ENCODE peak calls at places on chromosomes 16 and 17, in four cellular contexts. I is right cardiac atrium, V is transverse colon, X is astrocyte. Q is an unnamed sample.

GRCh38 chr17:75812096-75813001 is 27.7 kb downstream of the UNK start:
- DNase-seq in I (peak; percentile 45), V (no peak), X (no peak), Q (no peak)

GRCh38 chr17:35028531-35029262 is 34.8 kb downstream of the RFFL start:
- DNase-seq in I (no peak), V (no peak), X (peak; percentile 16), Q (no peak)

GRCh38 chr17:64765191-64765889 is 103.2 kb upstream of the SMURF2 start:
- DNase-seq in I (no peak), V (no peak), X (no peak), Q (no peak)

GRCh38 chr17:56820207-56820606 is 13.5 kb downstream of the C17orf67 start:
- DNase-seq in I (no peak), V (no peak), X (no peak), Q (no peak)

GRCh38 chr17:41835214-41835799 is 725 bp downstream of the NT5C3B start:
- DNase-seq in I (no peak), V (no peak), X (no peak), Q (no peak)

GRCh38 chr17:78780852-78781338 is 1.2 kb downstream of the CYTH1 start:
- DNase-seq in I (no peak), V (no peak), X (no peak), Q (no peak)

GRCh38 chr17:12256380-12256995 is 235.8 kb downstream of the MAP2K4 start:
- DNase-seq in I (peak; percentile 57), V (peak; percentile 18), X (peak; percentile 23), Q (peak; percentile 25)

GRCh38 chr17:82120148-82120547 is 22.1 kb upstream of the FASN start:
- DNase-seq in I (no peak), V (no peak), X (peak; percentile 39), Q (peak; percentile 40)

GRCh38 chr16:24988137-24988535 is 27.0 kb downstream of the ARHGAP17 start:
- DNase-seq in I (no peak), V (no peak), X (peak; percentile 40), Q (no peak)

GRCh38 chr16:68992521-68992920 is 112.9 kb upstream of the HAS3 start:
- DNase-seq in I (no peak), V (no peak), X (peak; percentile 77), Q (no peak)

GRCh38 chr17:27352481-27353460 is 58.9 kb downstream of the WSB1 start:
- DNase-seq in I (no peak), V (no peak), X (peak; percentile 42), Q (no peak)

GRCh38 chr17:79478841-79479240 is 132.0 kb downstream of the RBFOX3 start:
- DNase-seq in I (no peak), V (no peak), X (no peak), Q (no peak)

GRCh38 chr17:7997186-7997585 is 5.2 kb upstream of the GUCY2D start:
- DNase-seq in I (no peak), V (peak; percentile 67), X (no peak), Q (no peak)

GRCh38 chr17:40320771-40321501 is 12.0 kb downstream of the RARA start:
- DNase-seq in I (peak; percentile 94), V (peak; percentile 60), X (no peak), Q (no peak)

GRCh38 chr17:82333279-82334171 is at the start of gene SECTM1:
- DNase-seq in I (peak; percentile 87), V (peak; percentile 70), X (no peak), Q (peak; percentile 59)

GRCh38 chr17:73232587-73233373 is 28.9 kb downstream of the CPSF4L start:
- DNase-seq in I (no peak), V (peak; percentile 48), X (no peak), Q (peak; percentile 28)

GRCh38 chr16:70656712-70657263 is 10.4 kb downstream of the IL34 start:
- DNase-seq in I (no peak), V (no peak), X (no peak), Q (no peak)

GRCh38 chr16:10617662-10618420 is 37.4 kb upstream of the EMP2 start:
- DNase-seq in I (no peak), V (no peak), X (peak; percentile 72), Q (no peak)

GRCh38 chr17:63150466-63150865 is 184.4 kb downstream of the TANC2 start:
- DNase-seq in I (no peak), V (no peak), X (no peak), Q (no peak)

GRCh38 chr16:64469906-64470702 is 651.8 kb downstream of the CDH11 start:
- DNase-seq in I (no peak), V (no peak), X (no peak), Q (peak; percentile 16)

GRCh38 chr17:2150871-2151270 is 96.0 kb downstream of the HIC1 start:
- DNase-seq in I (peak; percentile 47), V (no peak), X (no peak), Q (no peak)

GRCh38 chr17:12853921-12854320 is 64.6 kb downstream of the ARHGAP44 start:
- DNase-seq in I (no peak), V (no peak), X (no peak), Q (no peak)

GRCh38 chr16:11136600-11136999 is 119.4 kb downstream of the SOCS1 start:
- DNase-seq in I (peak; percentile 86), V (no peak), X (no peak), Q (peak; percentile 86)

GRCh38 chr17:81451823-81452222 is 56.6 kb downstream of the BAHCC1 start:
- DNase-seq in I (no peak), V (no peak), X (no peak), Q (no peak)

GRCh38 chr17:48283390-48283789 is 146.6 kb downstream of the SKAP1 start:
- DNase-seq in I (no peak), V (no peak), X (no peak), Q (no peak)

GRCh38 chr17:58310511-58311428 is 17.8 kb downstream of the TSPOAP1 start:
- DNase-seq in I (peak; percentile 13), V (no peak), X (no peak), Q (no peak)

GRCh38 chr17:79982986-79983385 is 52.7 kb downstream of the TBC1D16 start:
- DNase-seq in I (peak; percentile 31), V (no peak), X (no peak), Q (no peak)

GRCh38 chr17:310111-311010 is 42.2 kb downstream of the RPH3AL start:
- DNase-seq in I (no peak), V (no peak), X (no peak), Q (no peak)

GRCh38 chr17:62809656-62810055 is 1.5 kb upstream of the MARCHF10 start:
- DNase-seq in I (no peak), V (no peak), X (peak; percentile 42), Q (no peak)

GRCh38 chr17:7818746-7819645 is 15.0 kb upstream of the KDM6B start:
- DNase-seq in I (no peak), V (no peak), X (no peak), Q (no peak)

GRCh38 chr16:46822270-46822669 is 8.7 kb downstream of the C16orf87 start:
- DNase-seq in I (no peak), V (no peak), X (peak; percentile 91), Q (no peak)

GRCh38 chr17:68533887-68534700 is 21.9 kb downstream of the PRKAR1A start:
- DNase-seq in I (no peak), V (no peak), X (peak; percentile 35), Q (no peak)

GRCh38 chr17:78990349-78991016 is 10.8 kb upstream of the LGALS3BP start:
- DNase-seq in I (peak; percentile 61), V (peak; percentile 7), X (no peak), Q (no peak)

GRCh38 chr17:33233855-33234228 is 59.3 kb downstream of the ASIC2 start:
- DNase-seq in I (peak; percentile 48), V (peak; percentile 21), X (no peak), Q (no peak)

GRCh38 chr16:74888227-74888862 is 96.6 kb downstream of the WDR59 start:
- DNase-seq in I (no peak), V (no peak), X (no peak), Q (no peak)

GRCh38 chr16:14307623-14308356 is 236.7 kb downstream of the MRTFB start:
- DNase-seq in I (peak; percentile 69), V (no peak), X (no peak), Q (peak; percentile 76)

GRCh38 chr17:45996282-45996937 is 2.6 kb upstream of the STH start:
- DNase-seq in I (no peak), V (no peak), X (no peak), Q (no peak)

GRCh38 chr17:45994987-45995386 is 4.1 kb upstream of the STH start:
- DNase-seq in I (no peak), V (no peak), X (no peak), Q (no peak)

GRCh38 chr17:45997166-45997565 is 1.9 kb upstream of the STH start:
- DNase-seq in I (no peak), V (no peak), X (no peak), Q (no peak)

GRCh38 chr17:45994228-45994627 is 4.8 kb upstream of the STH start:
- DNase-seq in I (no peak), V (no peak), X (no peak), Q (no peak)

GRCh38 chr17:45995617-45996270 is 3.3 kb upstream of the STH start:
- DNase-seq in I (no peak), V (no peak), X (no peak), Q (no peak)
- H3K4me3 ChIP-seq in I (no peak overlapping the region), V (no peak overlapping the region), X (no peak overlapping the region), Q (no peak overlapping the region)

GRCh38 chr16:73531021-73531420 is 483.1 kb upstream of the ZFHX3 start:
- DNase-seq in I (no peak), V (no peak), X (no peak), Q (no peak)

GRCh38 chr16:73530529-73530928 is 482.6 kb upstream of the ZFHX3 start:
- DNase-seq in I (no peak), V (no peak), X (no peak), Q (no peak)

GRCh38 chr16:73529303-73530012 is 481.5 kb upstream of the ZFHX3 start:
- DNase-seq in I (no peak), V (no peak), X (no peak), Q (no peak)

GRCh38 chr16:73523209-73523608 is 475.3 kb upstream of the ZFHX3 start:
- DNase-seq in I (no peak), V (no peak), X (no peak), Q (no peak)

DNA sequence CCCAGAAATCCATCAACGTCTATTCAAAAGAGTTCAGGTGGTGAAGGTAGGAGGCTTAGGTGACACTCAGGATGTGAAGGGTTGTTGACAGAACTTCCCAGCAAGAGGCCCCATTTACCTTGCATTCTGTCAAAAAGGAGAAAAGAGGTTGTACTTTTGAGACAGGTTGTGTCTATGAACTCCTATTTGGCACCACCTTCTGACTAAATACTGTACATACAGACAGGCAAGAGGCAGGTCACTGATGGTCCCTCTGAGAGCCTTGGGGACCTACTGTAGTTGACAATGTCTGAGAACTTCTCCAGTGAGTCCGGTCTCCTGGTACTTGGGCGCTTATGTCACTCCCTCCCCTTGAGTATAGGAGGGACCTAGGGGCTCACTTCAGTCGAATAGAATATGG is 479.3 kb upstream of the ZFHX3 start:
- DNase-seq in I (no peak), V (no peak), X (no peak), Q (no peak)
- H3K27me3 ChIP-seq in I (no peaks in the 10 kb centered on the region), V (no peaks in the 10 kb centered on the region), X (no peaks in the 10 kb centered on the region), Q (no peaks in the 10 kb centered on the region)

GRCh38 chr17:5183410-5183793 is 8.3 kb downstream of the ZNF594 start:
- DNase-seq in I (no peak), V (no peak), X (no peak), Q (no peak)

GRCh38 chr17:5182597-5183409 is 8.9 kb downstream of the ZNF594 start:
- DNase-seq in I (no peak), V (no peak), X (no peak), Q (no peak)

GRCh38 chr17:5184284-5184683 is 7.4 kb downstream of the ZNF594 start:
- DNase-seq in I (no peak), V (no peak), X (no peak), Q (no peak)

GRCh38 chr17:5181509-5182305 is 10.0 kb downstream of the ZNF594 start:
- DNase-seq in I (no peak), V (no peak), X (no peak), Q (no peak)

GRCh38 chr17:5179003-5179402 is 12.7 kb downstream of the ZNF594 start:
- DNase-seq in I (no peak), V (no peak), X (no peak), Q (no peak)
- H3K9me3 ChIP-seq in I (peaks cover 27% of the 10 kb centered on the region), V (peaks cover 88% of the 10 kb centered on the region), X (peaks cover 65% of the 10 kb centered on the region), Q (peaks cover 32% of the 10 kb centered on the region)

GRCh38 chr17:28384281-28385036 is 13.0 kb downstream of the SARM1 start:
- DNase-seq in I (peak; percentile 72), V (peak; percentile 84), X (no peak), Q (no peak)
- H3K4me3 ChIP-seq in I (peak overlapping the region; percentile 11), V (peak overlapping the region; percentile 35), X (no peak overlapping the region), Q (no peak overlapping the region)